ENCODE peak calls at places on chromosomes 3 and 15, in ten cellular contexts. C is OCI-LY7, W is IMR-90, Y is MM.1S, G is PC-9, U is SK-N-SH, D is neural progenitor cell, A is H9, O is HepG2, M is fibroblast of lung. I is an unnamed sample.

GRCh38 chr15:59830873-59831272 is 141.8 kb upstream of the BNIP2 start:
- DNase-seq in A (no peak), C (no peak), D (no peak), U (no peak), W (no peak), M (peak; percentile 1), Y (no peak), O (no peak), G (no peak), I (no peak)

GRCh38 chr15:92205255-92205739 is 188.4 kb upstream of the ST8SIA2 start:
- DNase-seq in W (no peak), O (peak; percentile 3), A (peak; percentile 72), Y (no peak), M (peak; percentile 1), D (peak; percentile 49), G (no peak), C (peak; percentile 1), U (no peak), I (no peak)

GRCh38 chr3:49162751-49163419 is 3.2 kb downstream of the CCDC71 start:
- DNase-seq in Y (no peak), U (no peak), W (no peak), A (no peak), G (no peak), C (no peak), O (no peak), D (no peak), M (no peak), I (no peak)

GRCh38 chr15:34802371-34802770 is 7.0 kb upstream of the ACTC1 start:
- DNase-seq in O (no peak), W (no peak), M (no peak), G (no peak), Y (no peak), C (no peak), A (no peak), U (no peak), D (no peak), I (no peak)

GRCh38 chr15:79376383-79376782 is 55.8 kb upstream of the MINAR1 start:
- DNase-seq in G (no peak), D (no peak), O (no peak), Y (no peak), W (no peak), M (no peak), C (no peak), A (no peak), U (no peak), I (no peak)

GRCh38 chr15:61997786-61998185 is 62.5 kb downstream of the VPS13C start:
- DNase-seq in D (no peak), G (no peak), A (no peak), O (no peak), C (no peak), W (no peak), U (no peak), M (no peak), Y (no peak), I (no peak)

GRCh38 chr3:6438031-6438430 is 422.9 kb upstream of the GRM7 start:
- DNase-seq in W (no peak), C (no peak), U (no peak), D (no peak), G (no peak), A (no peak), O (no peak), M (peak; percentile 5), Y (no peak), I (peak; percentile 4)

GRCh38 chr3:169596126-169596525 is 67.4 kb downstream of the MECOM start:
- DNase-seq in D (no peak), G (no peak), W (no peak), O (no peak), Y (no peak), M (no peak), A (no peak), U (no peak), C (no peak), I (no peak)

GRCh38 chr15:42273900-42274692 is 863 bp upstream of the TMEM87A start:
- DNase-seq in D (peak; percentile 50), Y (peak; percentile 59), O (peak; percentile 31), G (peak; percentile 38), M (peak; percentile 78), U (peak; percentile 34), C (peak; percentile 72), A (peak; percentile 34), W (peak; percentile 67), I (peak; percentile 76)

GRCh38 chr3:169286214-169286613 is 377.3 kb downstream of the MECOM start:
- DNase-seq in W (no peak), A (no peak), O (no peak), M (no peak), G (no peak), C (no peak), D (no peak), U (no peak), Y (no peak), I (no peak)

GRCh38 chr3:55000546-55000945 is 72.7 kb upstream of the LRTM1 start:
- DNase-seq in C (no peak), D (no peak), M (peak; percentile 97), W (peak; percentile 93), G (peak; percentile 56), U (peak; percentile 15), O (no peak), Y (no peak), A (no peak), I (peak; percentile 95)
- H3K27ac ChIP-seq in C (no peak overlapping the region), D (no peak overlapping the region), M (no peak overlapping the region), W (no peak overlapping the region), G (no peak overlapping the region), U (peak overlapping the region; percentile 71), O (no peak overlapping the region), Y (no peak overlapping the region), A (no peak overlapping the region), I (peak overlapping the region; percentile 88)

GRCh38 chr3:100709840-100710235 is 544 bp downstream of the TFG start:
- DNase-seq in A (peak; percentile 70), Y (peak; percentile 44), D (peak; percentile 92), M (peak; percentile 18), C (peak; percentile 38), U (peak; percentile 84), O (no peak), W (peak; percentile 20), G (peak; percentile 33), I (peak; percentile 2)

GRCh38 chr3:100706365-100706764 is 2.9 kb upstream of the TFG start:
- DNase-seq in A (no peak), C (no peak), Y (no peak), D (no peak), O (no peak), G (no peak), W (peak; percentile 13), M (peak; percentile 24), U (no peak), I (peak; percentile 5)

GRCh38 chr3:100708989-100709839 is at the start of gene TFG:
- DNase-seq in O (peak; percentile 97), C (peak; percentile 98), M (peak; percentile 98), D (peak; percentile 96), Y (peak; percentile 99), U (peak; percentile 98), W (peak; percentile 99), G (peak; percentile 100), A (peak; percentile 97), I (peak; percentile 97)

GRCh38 chr3:100708644-100708988 is 678 bp upstream of the TFG start:
- DNase-seq in D (no peak), O (peak; percentile 3), M (no peak), U (no peak), G (peak; percentile 14), W (no peak), C (no peak), A (no peak), Y (no peak), I (no peak)

GRCh38 chr3:100710355-100711198 is 1.3 kb downstream of the TFG start:
- DNase-seq in M (peak; percentile 68), C (peak; percentile 48), O (peak; percentile 58), W (peak; percentile 77), A (peak; percentile 33), G (peak; percentile 62), Y (peak; percentile 75), D (peak; percentile 47), U (peak; percentile 48), I (peak; percentile 56)
- TF ChIP-seq CTCF in M (peak; percentile 38), C (peak; percentile 44), O (peak; percentile 5), W (peak; percentile 40), A (peak; percentile 42), G (peak; percentile 54), Y (peak; percentile 41), D (peak; percentile 32), U (peak; percentile 51), I (peak; percentile 30)

GRCh38 chr3:72411843-72412242 is 436.4 kb downstream of the SHQ1 start:
- DNase-seq in W (no peak), D (no peak), A (no peak), C (no peak), Y (no peak), M (no peak), O (no peak), U (no peak), G (no peak), I (no peak)

GRCh38 chr3:72411102-72411501 is 437.1 kb downstream of the SHQ1 start:
- DNase-seq in M (no peak), C (no peak), G (no peak), A (no peak), D (no peak), U (no peak), W (peak; percentile 22), O (no peak), Y (no peak), I (no peak)

GRCh38 chr3:72401005-72401404 is 447.2 kb downstream of the SHQ1 start:
- DNase-seq in G (no peak), C (no peak), Y (no peak), O (no peak), U (no peak), M (peak; percentile 47), D (no peak), W (peak; percentile 6), A (no peak), I (peak; percentile 25)

GRCh38 chr3:72408983-72409779 is 439.1 kb downstream of the SHQ1 start:
- DNase-seq in O (no peak), G (no peak), A (no peak), D (no peak), U (no peak), Y (no peak), M (no peak), W (no peak), C (no peak), I (no peak)

DNA sequence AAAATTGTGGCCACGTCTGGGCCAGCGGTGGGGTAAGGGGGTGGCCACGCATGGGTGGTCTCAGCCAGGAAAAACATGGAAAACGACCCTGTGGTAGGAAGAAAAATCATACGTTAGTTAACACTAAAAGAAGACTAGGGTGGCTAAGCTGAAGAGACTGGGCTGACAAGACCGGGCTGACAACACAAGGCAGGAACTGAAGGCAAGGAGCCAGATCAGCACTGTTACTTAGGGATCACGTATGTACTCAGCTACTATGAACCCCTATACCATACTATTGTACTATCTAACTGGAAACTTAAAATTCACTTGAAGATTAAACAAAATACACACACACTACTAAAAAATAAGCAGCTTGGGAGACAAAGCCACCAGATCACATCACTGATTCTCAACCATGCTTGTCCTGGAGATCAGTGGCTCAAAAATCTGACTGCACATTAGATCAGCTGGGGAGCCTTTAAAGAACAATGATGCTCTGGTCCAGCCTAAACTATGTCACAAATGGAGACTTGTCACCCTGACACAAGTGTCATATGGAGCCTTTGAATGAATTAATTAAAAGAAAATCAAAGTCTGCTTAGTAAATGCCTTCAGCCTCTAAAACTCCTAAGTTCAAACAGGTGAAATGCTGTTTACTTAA is 442.2 kb downstream of the SHQ1 start:
- DNase-seq in G (no peak), O (no peak), D (no peak), Y (no peak), M (no peak), A (no peak), W (no peak), C (no peak), U (no peak), I (no peak)
- H4K20me1 ChIP-seq in G (peaks cover 4% of the 10 kb centered on the region), O (peaks cover 99% of the 10 kb centered on the region), D (peaks cover 100% of the 10 kb centered on the region), Y (peaks cover 6% of the 10 kb centered on the region), M (peaks cover 3% of the 10 kb centered on the region), A (no peaks in the 10 kb centered on the region), W (peaks cover 89% of the 10 kb centered on the region), C (peaks cover 51% of the 10 kb centered on the region), U (peaks cover 86% of the 10 kb centered on the region), I (peaks cover 100% of the 10 kb centered on the region)

GRCh38 chr3:134847349-134847748 is 52.3 kb downstream of the EPHB1 start:
- DNase-seq in O (no peak), C (no peak), A (no peak), W (no peak), G (no peak), Y (no peak), D (no peak), M (no peak), U (no peak), I (no peak)
- H3K27ac ChIP-seq in O (no peak overlapping the region), C (no peak overlapping the region), A (no peak overlapping the region), W (no peak overlapping the region), G (peak overlapping the region; percentile 38), Y (no peak overlapping the region), D (no peak overlapping the region), M (no peak overlapping the region), U (peak overlapping the region; percentile 59), I (no peak overlapping the region)

I was measured in astrocyte.